ENCODE peak calls at places on chromosomes 7 and 10, in eight cellular contexts. F, C, T, N, H, P, Q and J are unnamed samples.

GRCh38 chr7:90119178-90119971 is 34.9 kb upstream of the STEAP1 start:
- DNase-seq in F (peak; percentile 45), C (no peak), T (peak; percentile 63), N (no peak), H (peak; percentile 81), P (peak; percentile 10), Q (peak; percentile 27), J (peak; percentile 48)

GRCh38 chr7:55081067-55081853 is 62.4 kb downstream of the EGFR start:
- DNase-seq in F (no peak), C (no peak), T (no peak), N (no peak), H (no peak), P (no peak), Q (no peak), J (no peak)

GRCh38 chr7:155850730-155851678 is 38.7 kb upstream of the SHH start:
- DNase-seq in F (peak; percentile 7), C (no peak), T (no peak), N (no peak), H (no peak), P (no peak), Q (no peak), J (no peak)

GRCh38 chr10:112899396-112900065 is 50.5 kb upstream of the TCF7L2 start:
- DNase-seq in F (no peak), C (peak; percentile 56), T (no peak), N (no peak), H (peak; percentile 72), P (no peak), Q (no peak), J (peak; percentile 14)

GRCh38 chr10:29634764-29635625 is at the start of gene SVIL:
- DNase-seq in F (no peak), C (peak; percentile 61), T (peak; percentile 87), N (peak; percentile 70), H (peak; percentile 70), P (peak; percentile 87), Q (peak; percentile 81), J (peak; percentile 32)

GRCh38 chr10:123016228-123016627 is 7.4 kb downstream of the ACADSB start:
- DNase-seq in F (no peak), C (no peak), T (no peak), N (no peak), H (no peak), P (no peak), Q (no peak), J (no peak)

GRCh38 chr7:139739863-139740597 is 37.8 kb downstream of the HIPK2 start:
- DNase-seq in F (peak; percentile 63), C (no peak), T (no peak), N (no peak), H (no peak), P (no peak), Q (no peak), J (no peak)

GRCh38 chr7:116438274-116438673 is 61.3 kb upstream of the CAV2 start:
- DNase-seq in F (no peak), C (peak; percentile 4), T (no peak), N (no peak), H (no peak), P (no peak), Q (no peak), J (no peak)

GRCh38 chr10:112409755-112410154 is 35.8 kb downstream of the ACSL5 start:
- DNase-seq in F (no peak), C (no peak), T (no peak), N (no peak), H (no peak), P (no peak), Q (no peak), J (no peak)

GRCh38 chr10:113957013-113957412 is 86.7 kb upstream of the ADRB1 start:
- DNase-seq in F (no peak), C (peak; percentile 65), T (no peak), N (no peak), H (no peak), P (peak; percentile 37), Q (no peak), J (no peak)

GRCh38 chr10:29142516-29143314 is 146.2 kb upstream of the LYZL1 start:
- DNase-seq in F (no peak), C (no peak), T (no peak), N (no peak), H (no peak), P (no peak), Q (no peak), J (peak; percentile 55)

GRCh38 chr7:41425926-41426325 is 277.0 kb downstream of the INHBA start:
- DNase-seq in F (no peak), C (no peak), T (no peak), N (no peak), H (no peak), P (peak; percentile 84), Q (no peak), J (no peak)

GRCh38 chr10:55174419-55174818 is 373.4 kb upstream of the PCDH15 start:
- DNase-seq in F (no peak), C (peak; percentile 8), T (no peak), N (no peak), H (no peak), P (no peak), Q (no peak), J (peak; percentile 21)

GRCh38 chr7:122676466-122676865 is 22.5 kb downstream of the RNF133 start:
- DNase-seq in F (no peak), C (no peak), T (no peak), N (no peak), H (no peak), P (no peak), Q (no peak), J (no peak)

GRCh38 chr7:155363852-155364600 is 66.3 kb downstream of the INSIG1 start:
- DNase-seq in F (no peak), C (no peak), T (no peak), N (no peak), H (peak; percentile 20), P (no peak), Q (no peak), J (no peak)

GRCh38 chr7:96415293-96415940 is 93.5 kb upstream of the SLC25A13 start:
- DNase-seq in F (no peak), C (peak; percentile 96), T (no peak), N (no peak), H (peak; percentile 49), P (no peak), Q (no peak), J (peak; percentile 10)

GRCh38 chr10:70540089-70540788 is 61.7 kb downstream of the PALD1 start:
- DNase-seq in F (no peak), C (peak; percentile 18), T (no peak), N (no peak), H (no peak), P (no peak), Q (no peak), J (peak; percentile 64)

GRCh38 chr7:5526190-5527037 is 102.8 kb upstream of the TNRC18 start:
- DNase-seq in F (peak; percentile 71), C (peak; percentile 57), T (peak; percentile 55), N (no peak), H (no peak), P (peak; percentile 76), Q (peak; percentile 62), J (peak; percentile 50)

GRCh38 chr7:134548877-134549276 is at the start of gene AKR1B15:
- DNase-seq in F (no peak), C (no peak), T (no peak), N (peak; percentile 47), H (no peak), P (peak; percentile 62), Q (no peak), J (no peak)

GRCh38 chr7:155837126-155837479 is 24.8 kb upstream of the SHH start:
- DNase-seq in F (no peak), C (no peak), T (no peak), N (no peak), H (no peak), P (no peak), Q (no peak), J (no peak)

GRCh38 chr10:102113261-102113955 is 6.8 kb downstream of the LDB1 start:
- DNase-seq in F (no peak), C (no peak), T (no peak), N (no peak), H (no peak), P (peak; percentile 81), Q (no peak), J (peak; percentile 8)

GRCh38 chr10:103181244-103181643 is 11.8 kb downstream of the NT5C2 start:
- DNase-seq in F (no peak), C (no peak), T (no peak), N (no peak), H (no peak), P (no peak), Q (no peak), J (no peak)

GRCh38 chr7:64686493-64687184 is 20.7 kb downstream of the ZNF107 start:
- DNase-seq in F (no peak), C (peak; percentile 79), T (no peak), N (no peak), H (no peak), P (peak; percentile 90), Q (no peak), J (no peak)

GRCh38 chr7:113790025-113790424 is 128.8 kb downstream of the PPP1R3A start:
- DNase-seq in F (no peak), C (no peak), T (no peak), N (no peak), H (no peak), P (no peak), Q (no peak), J (no peak)
- H3K27ac ChIP-seq in F (no peak overlapping the region), C (no peak overlapping the region), T (no peak overlapping the region), N (no peak overlapping the region), H (no peak overlapping the region), P (no peak overlapping the region), Q (no peak overlapping the region), J (no peak overlapping the region)

GRCh38 chr7:2651847-2652735 is 20.3 kb downstream of the TTYH3 start:
- DNase-seq in F (no peak), C (no peak), T (no peak), N (no peak), H (peak; percentile 74), P (no peak), Q (no peak), J (no peak)

GRCh38 chr7:2651336-2651735 is 19.6 kb downstream of the TTYH3 start:
- DNase-seq in F (no peak), C (peak; percentile 58), T (no peak), N (no peak), H (peak; percentile 64), P (no peak), Q (no peak), J (peak; percentile 58)

GRCh38 chr7:2650451-2650850 is 18.7 kb downstream of the TTYH3 start:
- DNase-seq in F (no peak), C (no peak), T (no peak), N (no peak), H (no peak), P (no peak), Q (no peak), J (no peak)

GRCh38 chr7:2649139-2649838 is 17.5 kb downstream of the TTYH3 start:
- DNase-seq in F (no peak), C (no peak), T (no peak), N (no peak), H (no peak), P (no peak), Q (no peak), J (no peak)

GRCh38 chr7:2649991-2650390 is 18.2 kb downstream of the TTYH3 start:
- DNase-seq in F (no peak), C (no peak), T (no peak), N (no peak), H (no peak), P (no peak), Q (no peak), J (no peak)
- H3K4me1 ChIP-seq in F (no peaks in the 10 kb centered on the region), C (no peaks in the 10 kb centered on the region), T (no peaks in the 10 kb centered on the region), N (no peaks in the 10 kb centered on the region), H (no peaks in the 10 kb centered on the region), P (no peaks in the 10 kb centered on the region), Q (no peaks in the 10 kb centered on the region), J (peaks cover 5% of the 10 kb centered on the region)

GRCh38 chr10:35422236-35422635 is 85.9 kb downstream of the CCNY start:
- DNase-seq in F (no peak), C (peak; percentile 31), T (no peak), N (no peak), H (no peak), P (peak; percentile 32), Q (no peak), J (peak; percentile 54)
- H3K27ac ChIP-seq in F (no peak overlapping the region), C (no peak overlapping the region), T (no peak overlapping the region), N (peak overlapping the region; percentile 80), H (no peak overlapping the region), P (peak overlapping the region; percentile 47), Q (peak overlapping the region; percentile 93), J (no peak overlapping the region)

GRCh38 chr7:28505014-28505413 is 92.7 kb downstream of the CREB5 start:
- DNase-seq in F (no peak), C (no peak), T (no peak), N (no peak), H (no peak), P (no peak), Q (no peak), J (no peak)
- H3K4me1 ChIP-seq in F (no peaks in the 10 kb centered on the region), C (no peaks in the 10 kb centered on the region), T (no peaks in the 10 kb centered on the region), N (no peaks in the 10 kb centered on the region), H (no peaks in the 10 kb centered on the region), P (peaks cover 5% of the 10 kb centered on the region), Q (no peaks in the 10 kb centered on the region), J (peaks cover 3% of the 10 kb centered on the region)